ENCODE peak calls at places on chromosomes 2 and 18, in seven cellular contexts. One of them, this sample, is unnamed.

GRCh38 chr2:241340621-241341163 is 15.4 kb upstream of the FARP2 start:
- DNase-seq in GM23248: no peak
- DNase-seq in AG20443: no peak
- DNase-seq in NCI-H774: no peak
- DNase-seq in mucosa of descending colon: no peak
- DNase-seq in activated CD4-positive, alpha-beta T cell treated with anti-CD3 and anti-CD28 coated beads, Interleukin-2, amount 50 U/mL, for 24 hours: no peak
- DNase-seq in GM04503: no peak
- DNase-seq in this sample: no peak

GRCh38 chr2:160220545-160221009 is 20.5 kb upstream of the ITGB6 start:
- DNase-seq in activated CD4-positive, alpha-beta T cell treated with anti-CD3 and anti-CD28 coated beads, Interleukin-2, amount 50 U/mL, for 24 hours: no peak
- DNase-seq in GM23248: no peak
- DNase-seq in GM04503: no peak
- DNase-seq in mucosa of descending colon: no peak
- DNase-seq in NCI-H774: no peak
- DNase-seq in AG20443: no peak
- DNase-seq in this sample: no peak

GRCh38 chr2:235267251-235267650 is 226.6 kb upstream of the AGAP1 start:
- DNase-seq in AG20443: no peak
- DNase-seq in GM04503: no peak
- DNase-seq in mucosa of descending colon: no peak
- DNase-seq in GM23248: peak; percentile 9
- DNase-seq in NCI-H774: no peak
- DNase-seq in activated CD4-positive, alpha-beta T cell treated with anti-CD3 and anti-CD28 coated beads, Interleukin-2, amount 50 U/mL, for 24 hours: no peak
- DNase-seq in this sample: no peak

GRCh38 chr2:121707344-121707919 is 29.2 kb downstream of the NIFK start:
- DNase-seq in NCI-H774: no peak
- DNase-seq in activated CD4-positive, alpha-beta T cell treated with anti-CD3 and anti-CD28 coated beads, Interleukin-2, amount 50 U/mL, for 24 hours: no peak
- DNase-seq in mucosa of descending colon: no peak
- DNase-seq in AG20443: no peak
- DNase-seq in GM23248: no peak
- DNase-seq in GM04503: no peak
- DNase-seq in this sample: no peak

GRCh38 chr18:23156134-23156533 is 20.8 kb downstream of the CABLES1 start:
- DNase-seq in activated CD4-positive, alpha-beta T cell treated with anti-CD3 and anti-CD28 coated beads, Interleukin-2, amount 50 U/mL, for 24 hours: no peak
- DNase-seq in NCI-H774: no peak
- DNase-seq in GM23248: no peak
- DNase-seq in GM04503: no peak
- DNase-seq in AG20443: no peak
- DNase-seq in mucosa of descending colon: no peak
- DNase-seq in this sample: no peak

GRCh38 chr18:49565656-49566055 is 3.8 kb downstream of the LIPG start:
- DNase-seq in GM04503: no peak
- DNase-seq in NCI-H774: peak; percentile 47
- DNase-seq in AG20443: peak; percentile 49
- DNase-seq in mucosa of descending colon: no peak
- DNase-seq in activated CD4-positive, alpha-beta T cell treated with anti-CD3 and anti-CD28 coated beads, Interleukin-2, amount 50 U/mL, for 24 hours: no peak
- DNase-seq in GM23248: peak; percentile 65
- DNase-seq in this sample: no peak

GRCh38 chr2:66239655-66240054 is 195.3 kb upstream of the MEIS1 start:
- DNase-seq in GM04503: no peak
- DNase-seq in mucosa of descending colon: no peak
- DNase-seq in GM23248: no peak
- DNase-seq in NCI-H774: no peak
- DNase-seq in AG20443: no peak
- DNase-seq in activated CD4-positive, alpha-beta T cell treated with anti-CD3 and anti-CD28 coated beads, Interleukin-2, amount 50 U/mL, for 24 hours: no peak
- DNase-seq in this sample: no peak

GRCh38 chr2:100614455-100615000 is 51.7 kb downstream of the PDCL3 start:
- DNase-seq in activated CD4-positive, alpha-beta T cell treated with anti-CD3 and anti-CD28 coated beads, Interleukin-2, amount 50 U/mL, for 24 hours: no peak
- DNase-seq in NCI-H774: no peak
- DNase-seq in GM23248: no peak
- DNase-seq in GM04503: no peak
- DNase-seq in AG20443: no peak
- DNase-seq in mucosa of descending colon: no peak
- DNase-seq in this sample: no peak

GRCh38 chr2:179343945-179344279 is 79.3 kb upstream of the SESTD1 start:
- DNase-seq in GM23248: no peak
- DNase-seq in AG20443: no peak
- DNase-seq in mucosa of descending colon: no peak
- DNase-seq in NCI-H774: no peak
- DNase-seq in activated CD4-positive, alpha-beta T cell treated with anti-CD3 and anti-CD28 coated beads, Interleukin-2, amount 50 U/mL, for 24 hours: no peak
- DNase-seq in GM04503: no peak
- DNase-seq in this sample: no peak

GRCh38 chr2:207489251-207489650 is 40.5 kb upstream of the CREB1 start:
- DNase-seq in GM23248: no peak
- DNase-seq in GM04503: no peak
- DNase-seq in AG20443: no peak
- DNase-seq in mucosa of descending colon: no peak
- DNase-seq in activated CD4-positive, alpha-beta T cell treated with anti-CD3 and anti-CD28 coated beads, Interleukin-2, amount 50 U/mL, for 24 hours: no peak
- DNase-seq in NCI-H774: no peak
- DNase-seq in this sample: no peak

GRCh38 chr18:46668135-46668534 is 11.1 kb upstream of the LOXHD1 start:
- DNase-seq in GM23248: no peak
- DNase-seq in AG20443: no peak
- DNase-seq in mucosa of descending colon: no peak
- DNase-seq in NCI-H774: no peak
- DNase-seq in GM04503: no peak
- DNase-seq in activated CD4-positive, alpha-beta T cell treated with anti-CD3 and anti-CD28 coated beads, Interleukin-2, amount 50 U/mL, for 24 hours: no peak
- DNase-seq in this sample: no peak

GRCh38 chr2:32485399-32485798 is 128.6 kb downstream of the BIRC6 start:
- DNase-seq in AG20443: no peak
- DNase-seq in GM23248: peak; percentile 63
- DNase-seq in GM04503: peak; percentile 17
- DNase-seq in mucosa of descending colon: no peak
- DNase-seq in activated CD4-positive, alpha-beta T cell treated with anti-CD3 and anti-CD28 coated beads, Interleukin-2, amount 50 U/mL, for 24 hours: no peak
- DNase-seq in NCI-H774: no peak
- DNase-seq in this sample: no peak

GRCh38 chr2:44291281-44292248 is 16.3 kb downstream of the SLC3A1 start:
- DNase-seq in NCI-H774: no peak
- DNase-seq in mucosa of descending colon: peak; percentile 63
- DNase-seq in GM23248: peak; percentile 86
- DNase-seq in AG20443: peak; percentile 62
- DNase-seq in GM04503: peak; percentile 42
- DNase-seq in activated CD4-positive, alpha-beta T cell treated with anti-CD3 and anti-CD28 coated beads, Interleukin-2, amount 50 U/mL, for 24 hours: no peak
- DNase-seq in this sample: no peak

GRCh38 chr2:120861191-120861575 is 125.5 kb downstream of the GLI2 start:
- DNase-seq in mucosa of descending colon: no peak
- DNase-seq in activated CD4-positive, alpha-beta T cell treated with anti-CD3 and anti-CD28 coated beads, Interleukin-2, amount 50 U/mL, for 24 hours: no peak
- DNase-seq in GM04503: no peak
- DNase-seq in NCI-H774: no peak
- DNase-seq in GM23248: peak; percentile 14
- DNase-seq in AG20443: no peak
- DNase-seq in this sample: no peak

GRCh38 chr2:72990695-72991438 is 73.5 kb downstream of the EMX1 start:
- DNase-seq in AG20443: no peak
- DNase-seq in GM04503: no peak
- DNase-seq in mucosa of descending colon: no peak
- DNase-seq in NCI-H774: no peak
- DNase-seq in activated CD4-positive, alpha-beta T cell treated with anti-CD3 and anti-CD28 coated beads, Interleukin-2, amount 50 U/mL, for 24 hours: no peak
- DNase-seq in GM23248: no peak
- DNase-seq in this sample: no peak

GRCh38 chr2:186201371-186201770 is 284.7 kb upstream of the ZC3H15 start:
- DNase-seq in mucosa of descending colon: no peak
- DNase-seq in activated CD4-positive, alpha-beta T cell treated with anti-CD3 and anti-CD28 coated beads, Interleukin-2, amount 50 U/mL, for 24 hours: no peak
- DNase-seq in AG20443: no peak
- DNase-seq in GM23248: no peak
- DNase-seq in NCI-H774: no peak
- DNase-seq in GM04503: no peak
- DNase-seq in this sample: no peak

GRCh38 chr18:76801567-76802505 is 20.5 kb upstream of the ZNF236 start:
- DNase-seq in GM04503: no peak
- DNase-seq in GM23248: peak; percentile 62
- DNase-seq in NCI-H774: peak; percentile 49
- DNase-seq in AG20443: peak; percentile 94
- DNase-seq in mucosa of descending colon: no peak
- DNase-seq in activated CD4-positive, alpha-beta T cell treated with anti-CD3 and anti-CD28 coated beads, Interleukin-2, amount 50 U/mL, for 24 hours: no peak
- DNase-seq in this sample: no peak

GRCh38 chr2:222598611-222599010 is 57.3 kb downstream of the FARSB start:
- DNase-seq in mucosa of descending colon: no peak
- DNase-seq in AG20443: no peak
- DNase-seq in NCI-H774: no peak
- DNase-seq in activated CD4-positive, alpha-beta T cell treated with anti-CD3 and anti-CD28 coated beads, Interleukin-2, amount 50 U/mL, for 24 hours: no peak
- DNase-seq in GM04503: no peak
- DNase-seq in GM23248: no peak
- DNase-seq in this sample: no peak

GRCh38 chr2:240509667-240510512 is 47.9 kb downstream of the ANKMY1 start:
- DNase-seq in GM04503: no peak
- DNase-seq in activated CD4-positive, alpha-beta T cell treated with anti-CD3 and anti-CD28 coated beads, Interleukin-2, amount 50 U/mL, for 24 hours: no peak
- DNase-seq in NCI-H774: no peak
- DNase-seq in GM23248: no peak
- DNase-seq in mucosa of descending colon: no peak
- DNase-seq in AG20443: no peak
- DNase-seq in this sample: no peak

GRCh38 chr2:228654707-228655106 is 473.2 kb upstream of the SPHKAP start:
- DNase-seq in AG20443: no peak
- DNase-seq in NCI-H774: no peak
- DNase-seq in mucosa of descending colon: no peak
- DNase-seq in GM04503: no peak
- DNase-seq in activated CD4-positive, alpha-beta T cell treated with anti-CD3 and anti-CD28 coated beads, Interleukin-2, amount 50 U/mL, for 24 hours: no peak
- DNase-seq in GM23248: no peak
- DNase-seq in this sample: no peak

GRCh38 chr2:125106710-125107109 is 1081.6 kb downstream of the CNTNAP5 start:
- DNase-seq in GM04503: no peak
- DNase-seq in AG20443: no peak
- DNase-seq in GM23248: no peak
- DNase-seq in mucosa of descending colon: no peak
- DNase-seq in activated CD4-positive, alpha-beta T cell treated with anti-CD3 and anti-CD28 coated beads, Interleukin-2, amount 50 U/mL, for 24 hours: no peak
- DNase-seq in NCI-H774: no peak
- DNase-seq in this sample: no peak

GRCh38 chr2:157849591-157849990 is 26.5 kb downstream of the ACVR1 start:
- DNase-seq in AG20443: no peak
- DNase-seq in activated CD4-positive, alpha-beta T cell treated with anti-CD3 and anti-CD28 coated beads, Interleukin-2, amount 50 U/mL, for 24 hours: no peak
- DNase-seq in GM23248: no peak
- DNase-seq in mucosa of descending colon: no peak
- DNase-seq in NCI-H774: no peak
- DNase-seq in GM04503: no peak
- DNase-seq in this sample: no peak

GRCh38 chr18:58572181-58572580 is 56.7 kb downstream of the ALPK2 start:
- DNase-seq in AG20443: peak; percentile 53
- DNase-seq in mucosa of descending colon: no peak
- DNase-seq in GM04503: peak; percentile 93
- DNase-seq in GM23248: peak; percentile 98
- DNase-seq in activated CD4-positive, alpha-beta T cell treated with anti-CD3 and anti-CD28 coated beads, Interleukin-2, amount 50 U/mL, for 24 hours: no peak
- DNase-seq in NCI-H774: no peak
- DNase-seq in this sample: no peak

GRCh38 chr2:160901631-160902030 is 258.6 kb upstream of the TANK start:
- DNase-seq in mucosa of descending colon: no peak
- DNase-seq in NCI-H774: no peak
- DNase-seq in AG20443: no peak
- DNase-seq in activated CD4-positive, alpha-beta T cell treated with anti-CD3 and anti-CD28 coated beads, Interleukin-2, amount 50 U/mL, for 24 hours: no peak
- DNase-seq in GM23248: no peak
- DNase-seq in GM04503: no peak
- DNase-seq in this sample: no peak

GRCh38 chr2:127226520-127227263 is 6.6 kb upstream of the CYP27C1 start:
- DNase-seq in GM04503: peak; percentile 59
- DNase-seq in mucosa of descending colon: peak; percentile 90
- DNase-seq in activated CD4-positive, alpha-beta T cell treated with anti-CD3 and anti-CD28 coated beads, Interleukin-2, amount 50 U/mL, for 24 hours: no peak
- DNase-seq in NCI-H774: peak; percentile 29
- DNase-seq in GM23248: peak; percentile 91
- DNase-seq in AG20443: peak; percentile 75
- DNase-seq in this sample: no peak

GRCh38 chr2:21217421-21217820 is 93.7 kb downstream of the TDRD15 start:
- DNase-seq in AG20443: no peak
- DNase-seq in NCI-H774: no peak
- DNase-seq in mucosa of descending colon: no peak
- DNase-seq in activated CD4-positive, alpha-beta T cell treated with anti-CD3 and anti-CD28 coated beads, Interleukin-2, amount 50 U/mL, for 24 hours: no peak
- DNase-seq in GM23248: no peak
- DNase-seq in GM04503: no peak
- DNase-seq in this sample: no peak

GRCh38 chr2:196590286-196590685 is 49.2 kb upstream of the CCDC150 start:
- DNase-seq in NCI-H774: no peak
- DNase-seq in activated CD4-positive, alpha-beta T cell treated with anti-CD3 and anti-CD28 coated beads, Interleukin-2, amount 50 U/mL, for 24 hours: no peak
- DNase-seq in mucosa of descending colon: no peak
- DNase-seq in AG20443: peak; percentile 61
- DNase-seq in GM23248: peak; percentile 47
- DNase-seq in GM04503: no peak
- DNase-seq in this sample: no peak

This sample was measured in NCI-H2081 treated with DMSO at 0.1 percent for 48 hours.